ENCODE peak calls at places on chromosomes 6 and 20, in seven cellular contexts. V, I, D, J, G, R and U are unnamed samples.

GRCh38 chr6:143426025-143426424 is 24.5 kb downstream of the ADAT2 start:
- DNase-seq in V (no peak), G (no peak), I (no peak), D (no peak), J (no peak), R (no peak), U (no peak)

GRCh38 chr6:43386492-43386891 is 17.0 kb upstream of the ZNF318 start:
- DNase-seq in J (no peak), V (no peak), R (no peak), G (no peak), I (no peak), D (no peak), U (no peak)

GRCh38 chr20:11274137-11274536 is 600.3 kb upstream of the JAG1 start:
- DNase-seq in G (peak), V (no peak), J (no peak), D (no peak), R (peak), I (peak), U (peak)

GRCh38 chr6:66788579-66788978 is 1081.6 kb upstream of the EYS start:
- DNase-seq in R (no peak), D (no peak), G (no peak), J (no peak), V (no peak), I (no peak), U (no peak)

GRCh38 chr6:133432021-133432989 is 191.1 kb downstream of the EYA4 start:
- DNase-seq in R (peak), G (no peak), D (no peak), V (no peak), J (no peak), I (no peak), U (peak)

GRCh38 chr6:16136536-16137450 is 7.9 kb downstream of the MYLIP start:
- DNase-seq in D (no peak), R (no peak), G (peak), V (no peak), I (no peak), J (peak), U (no peak)

GRCh38 chr6:139161169-139161568 is 26.3 kb downstream of the HECA start:
- DNase-seq in D (no peak), V (no peak), I (no peak), R (no peak), J (peak), G (no peak), U (peak)

GRCh38 chr6:72946766-72947165 is 278.5 kb downstream of the KHDC1L start:
- DNase-seq in V (no peak), J (no peak), D (no peak), R (no peak), G (no peak), I (no peak), U (no peak)

GRCh38 chr6:89173634-89174033 is 27.8 kb downstream of the PM20D2 start:
- DNase-seq in G (no peak), I (no peak), D (no peak), R (no peak), V (no peak), J (no peak), U (no peak)

GRCh38 chr20:56630086-56630493 is 984 bp downstream of the TFAP2C start:
- DNase-seq in I (no peak), D (peak), G (peak), J (peak), R (no peak), V (no peak), U (peak)

GRCh38 chr20:3312940-3313656 is 74.1 kb upstream of the SLC4A11 start:
- DNase-seq in G (no peak), I (peak), D (no peak), R (no peak), V (no peak), J (no peak), U (no peak)

GRCh38 chr6:142902636-142903053 is 42.3 kb downstream of the HIVEP2 start:
- DNase-seq in I (peak), V (peak), D (no peak), R (peak), G (peak), J (peak), U (no peak)